ENCODE peak calls at places on chromosomes 2 and 18, in eight cellular contexts. One of them, this sample, is unnamed.
A peak's percentile ranks its signal among the peaks of the same experiment; 100 is the strongest.

GRCh38 chr2:28592481-28592880 is 96.6 kb downstream of the PLB1 start:
- DNase-seq in stimulated activated CD4-positive, alpha-beta T cell treated with anti-CD3 and anti-CD28 coated beads, Interleukin-12 subunit alpha, Interleukin-12 subunit beta, amount 100 ng/mL, for 48 hours: no peak
- DNase-seq in cardiac septum: no peak
- DNase-seq in naive thymus-derived CD8-positive, alpha-beta T cell: no peak
- DNase-seq in mesendoderm: no peak
- DNase-seq in naive B cell: no peak
- DNase-seq in NAMALWA: no peak
- DNase-seq in PC-3: no peak
- DNase-seq in this sample: peak; percentile 30

GRCh38 chr2:152405206-152406118 is 70.5 kb downstream of the FMNL2 start:
- DNase-seq in stimulated activated CD4-positive, alpha-beta T cell treated with anti-CD3 and anti-CD28 coated beads, Interleukin-12 subunit alpha, Interleukin-12 subunit beta, amount 100 ng/mL, for 48 hours: no peak
- DNase-seq in cardiac septum: no peak
- DNase-seq in naive thymus-derived CD8-positive, alpha-beta T cell: no peak
- DNase-seq in mesendoderm: peak; percentile 88
- DNase-seq in naive B cell: no peak
- DNase-seq in NAMALWA: no peak
- DNase-seq in PC-3: peak; percentile 80
- DNase-seq in this sample: no peak

GRCh38 chr18:30925795-30926194 is 116.7 kb downstream of the DSC3 start:
- DNase-seq in stimulated activated CD4-positive, alpha-beta T cell treated with anti-CD3 and anti-CD28 coated beads, Interleukin-12 subunit alpha, Interleukin-12 subunit beta, amount 100 ng/mL, for 48 hours: no peak
- DNase-seq in cardiac septum: no peak
- DNase-seq in naive thymus-derived CD8-positive, alpha-beta T cell: no peak
- DNase-seq in mesendoderm: peak; percentile 24
- DNase-seq in naive B cell: no peak
- DNase-seq in NAMALWA: no peak
- DNase-seq in PC-3: no peak
- DNase-seq in this sample: no peak

GRCh38 chr18:55997156-55997561 is 409.2 kb upstream of the TCF4 start:
- DNase-seq in stimulated activated CD4-positive, alpha-beta T cell treated with anti-CD3 and anti-CD28 coated beads, Interleukin-12 subunit alpha, Interleukin-12 subunit beta, amount 100 ng/mL, for 48 hours: no peak
- DNase-seq in cardiac septum: no peak
- DNase-seq in naive thymus-derived CD8-positive, alpha-beta T cell: no peak
- DNase-seq in mesendoderm: peak; percentile 27
- DNase-seq in naive B cell: peak; percentile 37
- DNase-seq in NAMALWA: no peak
- DNase-seq in PC-3: no peak
- DNase-seq in this sample: no peak

GRCh38 chr2:69280017-69280671 is 106.9 kb downstream of the GFPT1 start:
- DNase-seq in stimulated activated CD4-positive, alpha-beta T cell treated with anti-CD3 and anti-CD28 coated beads, Interleukin-12 subunit alpha, Interleukin-12 subunit beta, amount 100 ng/mL, for 48 hours: no peak
- DNase-seq in cardiac septum: no peak
- DNase-seq in naive thymus-derived CD8-positive, alpha-beta T cell: no peak
- DNase-seq in mesendoderm: peak; percentile 39
- DNase-seq in naive B cell: no peak
- DNase-seq in NAMALWA: no peak
- DNase-seq in PC-3: no peak
- DNase-seq in this sample: no peak

GRCh38 chr2:1840046-1840445 is 95.7 kb upstream of the PXDN start:
- DNase-seq in stimulated activated CD4-positive, alpha-beta T cell treated with anti-CD3 and anti-CD28 coated beads, Interleukin-12 subunit alpha, Interleukin-12 subunit beta, amount 100 ng/mL, for 48 hours: no peak
- DNase-seq in cardiac septum: peak; percentile 57
- DNase-seq in naive thymus-derived CD8-positive, alpha-beta T cell: no peak
- DNase-seq in mesendoderm: no peak
- DNase-seq in naive B cell: no peak
- DNase-seq in NAMALWA: no peak
- DNase-seq in PC-3: no peak
- DNase-seq in this sample: no peak

GRCh38 chr2:53767405-53768232 is at the start of gene CHAC2:
- DNase-seq in stimulated activated CD4-positive, alpha-beta T cell treated with anti-CD3 and anti-CD28 coated beads, Interleukin-12 subunit alpha, Interleukin-12 subunit beta, amount 100 ng/mL, for 48 hours: peak; percentile 82
- DNase-seq in cardiac septum: peak; percentile 91
- DNase-seq in naive thymus-derived CD8-positive, alpha-beta T cell: peak; percentile 82
- DNase-seq in mesendoderm: peak; percentile 89
- DNase-seq in naive B cell: peak; percentile 88
- DNase-seq in NAMALWA: peak; percentile 95
- DNase-seq in PC-3: peak; percentile 87
- DNase-seq in this sample: peak; percentile 86

GRCh38 chr2:69764286-69765058 is 22.5 kb downstream of the ANXA4 start:
- DNase-seq in stimulated activated CD4-positive, alpha-beta T cell treated with anti-CD3 and anti-CD28 coated beads, Interleukin-12 subunit alpha, Interleukin-12 subunit beta, amount 100 ng/mL, for 48 hours: no peak
- DNase-seq in cardiac septum: no peak
- DNase-seq in naive thymus-derived CD8-positive, alpha-beta T cell: no peak
- DNase-seq in mesendoderm: no peak
- DNase-seq in naive B cell: no peak
- DNase-seq in NAMALWA: no peak
- DNase-seq in PC-3: no peak
- DNase-seq in this sample: no peak

GRCh38 chr18:62720766-62721613 is 5.6 kb downstream of the PHLPP1 start:
- DNase-seq in stimulated activated CD4-positive, alpha-beta T cell treated with anti-CD3 and anti-CD28 coated beads, Interleukin-12 subunit alpha, Interleukin-12 subunit beta, amount 100 ng/mL, for 48 hours: no peak
- DNase-seq in cardiac septum: no peak
- DNase-seq in naive thymus-derived CD8-positive, alpha-beta T cell: no peak
- DNase-seq in mesendoderm: no peak
- DNase-seq in naive B cell: no peak
- DNase-seq in NAMALWA: no peak
- DNase-seq in PC-3: no peak
- DNase-seq in this sample: no peak

GRCh38 chr18:45106331-45106774 is 425.7 kb downstream of the SETBP1 start:
- DNase-seq in stimulated activated CD4-positive, alpha-beta T cell treated with anti-CD3 and anti-CD28 coated beads, Interleukin-12 subunit alpha, Interleukin-12 subunit beta, amount 100 ng/mL, for 48 hours: no peak
- DNase-seq in cardiac septum: no peak
- DNase-seq in naive thymus-derived CD8-positive, alpha-beta T cell: no peak
- DNase-seq in mesendoderm: no peak
- DNase-seq in naive B cell: peak; percentile 76
- DNase-seq in NAMALWA: peak; percentile 86
- DNase-seq in PC-3: peak; percentile 3
- DNase-seq in this sample: no peak

GRCh38 chr2:37625156-37625555 is 46.3 kb downstream of the CDC42EP3 start:
- DNase-seq in stimulated activated CD4-positive, alpha-beta T cell treated with anti-CD3 and anti-CD28 coated beads, Interleukin-12 subunit alpha, Interleukin-12 subunit beta, amount 100 ng/mL, for 48 hours: no peak
- DNase-seq in cardiac septum: no peak
- DNase-seq in naive thymus-derived CD8-positive, alpha-beta T cell: no peak
- DNase-seq in mesendoderm: no peak
- DNase-seq in naive B cell: no peak
- DNase-seq in NAMALWA: no peak
- DNase-seq in PC-3: peak; percentile 43
- DNase-seq in this sample: no peak

GRCh38 chr2:216584112-216584511 is 49.1 kb upstream of the IGFBP2 start:
- DNase-seq in stimulated activated CD4-positive, alpha-beta T cell treated with anti-CD3 and anti-CD28 coated beads, Interleukin-12 subunit alpha, Interleukin-12 subunit beta, amount 100 ng/mL, for 48 hours: no peak
- DNase-seq in cardiac septum: no peak
- DNase-seq in naive thymus-derived CD8-positive, alpha-beta T cell: no peak
- DNase-seq in mesendoderm: no peak
- DNase-seq in naive B cell: no peak
- DNase-seq in NAMALWA: no peak
- DNase-seq in PC-3: no peak
- DNase-seq in this sample: no peak

GRCh38 chr2:2524340-2524941 is 193.4 kb upstream of the MYT1L start:
- DNase-seq in stimulated activated CD4-positive, alpha-beta T cell treated with anti-CD3 and anti-CD28 coated beads, Interleukin-12 subunit alpha, Interleukin-12 subunit beta, amount 100 ng/mL, for 48 hours: no peak
- DNase-seq in cardiac septum: no peak
- DNase-seq in naive thymus-derived CD8-positive, alpha-beta T cell: no peak
- DNase-seq in mesendoderm: no peak
- DNase-seq in naive B cell: no peak
- DNase-seq in NAMALWA: no peak
- DNase-seq in PC-3: no peak
- DNase-seq in this sample: no peak

GRCh38 chr2:16478817-16479216 is 186.8 kb downstream of the CYRIA start:
- DNase-seq in stimulated activated CD4-positive, alpha-beta T cell treated with anti-CD3 and anti-CD28 coated beads, Interleukin-12 subunit alpha, Interleukin-12 subunit beta, amount 100 ng/mL, for 48 hours: no peak
- DNase-seq in cardiac septum: no peak
- DNase-seq in naive thymus-derived CD8-positive, alpha-beta T cell: no peak
- DNase-seq in mesendoderm: no peak
- DNase-seq in naive B cell: no peak
- DNase-seq in NAMALWA: no peak
- DNase-seq in PC-3: no peak
- DNase-seq in this sample: no peak

GRCh38 chr2:221153226-221153625 is 418.9 kb downstream of the EPHA4 start:
- DNase-seq in stimulated activated CD4-positive, alpha-beta T cell treated with anti-CD3 and anti-CD28 coated beads, Interleukin-12 subunit alpha, Interleukin-12 subunit beta, amount 100 ng/mL, for 48 hours: no peak
- DNase-seq in cardiac septum: no peak
- DNase-seq in naive thymus-derived CD8-positive, alpha-beta T cell: no peak
- DNase-seq in mesendoderm: no peak
- DNase-seq in naive B cell: no peak
- DNase-seq in NAMALWA: no peak
- DNase-seq in PC-3: no peak
- DNase-seq in this sample: no peak